ENCODE peak calls at places on chromosomes 4 and X, in four cellular contexts. One of them, this sample, is unnamed.

GRCh38 chr4:152999376-153000067 is 63.4 kb downstream of the FHDC1 start:
- ATAC-seq in esophagus mucosa: peak
- ATAC-seq in upper lobe of left lung: no peak
- ATAC-seq in stimulated activated naive CD8-positive, alpha-beta T cell treated with anti-CD3 and anti-CD28 coated beads, Interleukin-15, Interleukin-2, amounts not matched to agents 100 U/mL and 50 U/mL, for 24 hours: no peak
- ATAC-seq in this sample: no peak

GRCh38 chr4:57102050-57102564 is 8.1 kb downstream of the IGFBP7 start:
- ATAC-seq in stimulated activated naive CD8-positive, alpha-beta T cell treated with anti-CD3 and anti-CD28 coated beads, Interleukin-15, Interleukin-2, amounts not matched to agents 100 U/mL and 50 U/mL, for 24 hours: no peak
- ATAC-seq in upper lobe of left lung: peak
- ATAC-seq in esophagus mucosa: peak
- ATAC-seq in this sample: no peak

GRCh38 chr4:53714377-53715140 is 123.3 kb upstream of the LNX1 start:
- ATAC-seq in stimulated activated naive CD8-positive, alpha-beta T cell treated with anti-CD3 and anti-CD28 coated beads, Interleukin-15, Interleukin-2, amounts not matched to agents 100 U/mL and 50 U/mL, for 24 hours: no peak
- ATAC-seq in esophagus mucosa: no peak
- ATAC-seq in upper lobe of left lung: no peak
- ATAC-seq in this sample: no peak

GRCh38 chrX:46602468-46603102 is 29.0 kb downstream of the CHST7 start:
- ATAC-seq in upper lobe of left lung: no peak
- ATAC-seq in esophagus mucosa: no peak
- ATAC-seq in stimulated activated naive CD8-positive, alpha-beta T cell treated with anti-CD3 and anti-CD28 coated beads, Interleukin-15, Interleukin-2, amounts not matched to agents 100 U/mL and 50 U/mL, for 24 hours: no peak
- ATAC-seq in this sample: no peak

GRCh38 chrX:65744965-65745364 is 77.5 kb downstream of the MSN start:
- ATAC-seq in esophagus mucosa: peak
- ATAC-seq in stimulated activated naive CD8-positive, alpha-beta T cell treated with anti-CD3 and anti-CD28 coated beads, Interleukin-15, Interleukin-2, amounts not matched to agents 100 U/mL and 50 U/mL, for 24 hours: no peak
- ATAC-seq in upper lobe of left lung: no peak
- ATAC-seq in this sample: no peak

GRCh38 chrX:129233791-129234190 is 289.5 kb downstream of the SMARCA1 start:
- ATAC-seq in esophagus mucosa: no peak
- ATAC-seq in stimulated activated naive CD8-positive, alpha-beta T cell treated with anti-CD3 and anti-CD28 coated beads, Interleukin-15, Interleukin-2, amounts not matched to agents 100 U/mL and 50 U/mL, for 24 hours: no peak
- ATAC-seq in upper lobe of left lung: no peak
- ATAC-seq in this sample: no peak

GRCh38 chrX:131837325-131837724 is 185.8 kb upstream of the STK26 start:
- ATAC-seq in upper lobe of left lung: no peak
- ATAC-seq in stimulated activated naive CD8-positive, alpha-beta T cell treated with anti-CD3 and anti-CD28 coated beads, Interleukin-15, Interleukin-2, amounts not matched to agents 100 U/mL and 50 U/mL, for 24 hours: peak
- ATAC-seq in esophagus mucosa: no peak
- ATAC-seq in this sample: no peak

GRCh38 chr4:3111461-3111860 is 37.0 kb downstream of the HTT start:
- ATAC-seq in upper lobe of left lung: no peak
- ATAC-seq in esophagus mucosa: no peak
- ATAC-seq in stimulated activated naive CD8-positive, alpha-beta T cell treated with anti-CD3 and anti-CD28 coated beads, Interleukin-15, Interleukin-2, amounts not matched to agents 100 U/mL and 50 U/mL, for 24 hours: no peak
- ATAC-seq in this sample: no peak

GRCh38 chrX:13581554-13581953 is 12.2 kb downstream of the EGFL6 start:
- ATAC-seq in esophagus mucosa: no peak
- ATAC-seq in upper lobe of left lung: no peak
- ATAC-seq in stimulated activated naive CD8-positive, alpha-beta T cell treated with anti-CD3 and anti-CD28 coated beads, Interleukin-15, Interleukin-2, amounts not matched to agents 100 U/mL and 50 U/mL, for 24 hours: no peak
- ATAC-seq in this sample: no peak